ENCODE peak calls at places on chromosomes 11 and 22, in five cellular contexts. One of them, this sample, is unnamed.

GRCh38 chr22:23478175-23478574 is 101.9 kb downstream of the IGLL1 start:
- DNase-seq in stimulated activated effector memory CD8-positive, alpha-beta T cell treated with anti-CD3 and anti-CD28 coated beads, Interleukin-12 subunit alpha, Interleukin-12 subunit beta, amount 100 ng/mL, for 72 hours: no peak
- DNase-seq in tibial nerve: no peak
- DNase-seq in LHCN-M2: peak
- DNase-seq in HTR-8/SVneo: no peak
- DNase-seq in this sample: no peak

GRCh38 chr22:39205344-39206021 is 39.3 kb downstream of the PDGFB start:
- DNase-seq in HTR-8/SVneo: peak
- DNase-seq in stimulated activated effector memory CD8-positive, alpha-beta T cell treated with anti-CD3 and anti-CD28 coated beads, Interleukin-12 subunit alpha, Interleukin-12 subunit beta, amount 100 ng/mL, for 72 hours: peak
- DNase-seq in tibial nerve: no peak
- DNase-seq in LHCN-M2: peak
- DNase-seq in this sample: peak

GRCh38 chr11:8344346-8344745 is 80.7 kb upstream of the LMO1 start:
- DNase-seq in HTR-8/SVneo: no peak
- DNase-seq in LHCN-M2: no peak
- DNase-seq in stimulated activated effector memory CD8-positive, alpha-beta T cell treated with anti-CD3 and anti-CD28 coated beads, Interleukin-12 subunit alpha, Interleukin-12 subunit beta, amount 100 ng/mL, for 72 hours: no peak
- DNase-seq in tibial nerve: no peak
- DNase-seq in this sample: no peak

GRCh38 chr11:59555601-59556114 is 44.3 kb downstream of the OR4D9 start:
- DNase-seq in stimulated activated effector memory CD8-positive, alpha-beta T cell treated with anti-CD3 and anti-CD28 coated beads, Interleukin-12 subunit alpha, Interleukin-12 subunit beta, amount 100 ng/mL, for 72 hours: no peak
- DNase-seq in LHCN-M2: no peak
- DNase-seq in tibial nerve: no peak
- DNase-seq in HTR-8/SVneo: no peak
- DNase-seq in this sample: no peak

GRCh38 chr11:69321877-69322350 is 28.0 kb downstream of the MYEOV start:
- DNase-seq in tibial nerve: no peak
- DNase-seq in HTR-8/SVneo: no peak
- DNase-seq in stimulated activated effector memory CD8-positive, alpha-beta T cell treated with anti-CD3 and anti-CD28 coated beads, Interleukin-12 subunit alpha, Interleukin-12 subunit beta, amount 100 ng/mL, for 72 hours: no peak
- DNase-seq in LHCN-M2: peak
- DNase-seq in this sample: no peak

GRCh38 chr22:30047364-30047738 is 32.9 kb upstream of the HORMAD2 start:
- DNase-seq in tibial nerve: no peak
- DNase-seq in LHCN-M2: peak
- DNase-seq in HTR-8/SVneo: no peak
- DNase-seq in stimulated activated effector memory CD8-positive, alpha-beta T cell treated with anti-CD3 and anti-CD28 coated beads, Interleukin-12 subunit alpha, Interleukin-12 subunit beta, amount 100 ng/mL, for 72 hours: no peak
- DNase-seq in this sample: no peak

GRCh38 chr11:75816561-75817239 is 1.7 kb downstream of the UVRAG start:
- DNase-seq in tibial nerve: no peak
- DNase-seq in stimulated activated effector memory CD8-positive, alpha-beta T cell treated with anti-CD3 and anti-CD28 coated beads, Interleukin-12 subunit alpha, Interleukin-12 subunit beta, amount 100 ng/mL, for 72 hours: no peak
- DNase-seq in LHCN-M2: no peak
- DNase-seq in HTR-8/SVneo: no peak
- DNase-seq in this sample: no peak

GRCh38 chr22:48670317-48670716 is 1157.4 kb downstream of the BRD1 start:
- DNase-seq in LHCN-M2: no peak
- DNase-seq in tibial nerve: no peak
- DNase-seq in stimulated activated effector memory CD8-positive, alpha-beta T cell treated with anti-CD3 and anti-CD28 coated beads, Interleukin-12 subunit alpha, Interleukin-12 subunit beta, amount 100 ng/mL, for 72 hours: no peak
- DNase-seq in HTR-8/SVneo: no peak
- DNase-seq in this sample: no peak

GRCh38 chr11:10688401-10688800 is 5.2 kb downstream of the IRAG1 start:
- DNase-seq in LHCN-M2: no peak
- DNase-seq in stimulated activated effector memory CD8-positive, alpha-beta T cell treated with anti-CD3 and anti-CD28 coated beads, Interleukin-12 subunit alpha, Interleukin-12 subunit beta, amount 100 ng/mL, for 72 hours: no peak
- DNase-seq in tibial nerve: no peak
- DNase-seq in HTR-8/SVneo: no peak
- DNase-seq in this sample: no peak

GRCh38 chr11:121105851-121106250 is 4.8 kb downstream of the TECTA start:
- DNase-seq in stimulated activated effector memory CD8-positive, alpha-beta T cell treated with anti-CD3 and anti-CD28 coated beads, Interleukin-12 subunit alpha, Interleukin-12 subunit beta, amount 100 ng/mL, for 72 hours: no peak
- DNase-seq in HTR-8/SVneo: no peak
- DNase-seq in LHCN-M2: no peak
- DNase-seq in tibial nerve: no peak
- DNase-seq in this sample: no peak

GRCh38 chr11:103608566-103608965 is 427.9 kb upstream of the DDI1 start:
- DNase-seq in HTR-8/SVneo: no peak
- DNase-seq in LHCN-M2: peak
- DNase-seq in stimulated activated effector memory CD8-positive, alpha-beta T cell treated with anti-CD3 and anti-CD28 coated beads, Interleukin-12 subunit alpha, Interleukin-12 subunit beta, amount 100 ng/mL, for 72 hours: no peak
- DNase-seq in tibial nerve: no peak
- DNase-seq in this sample: no peak

GRCh38 chr11:29333993-29334780 is 682.6 kb downstream of the KCNA4 start:
- DNase-seq in tibial nerve: no peak
- DNase-seq in stimulated activated effector memory CD8-positive, alpha-beta T cell treated with anti-CD3 and anti-CD28 coated beads, Interleukin-12 subunit alpha, Interleukin-12 subunit beta, amount 100 ng/mL, for 72 hours: no peak
- DNase-seq in HTR-8/SVneo: peak
- DNase-seq in LHCN-M2: peak
- DNase-seq in this sample: peak

GRCh38 chr11:2789791-2790580 is 90.2 kb upstream of the KCNQ1OT1 start:
- DNase-seq in LHCN-M2: no peak
- DNase-seq in HTR-8/SVneo: no peak
- DNase-seq in stimulated activated effector memory CD8-positive, alpha-beta T cell treated with anti-CD3 and anti-CD28 coated beads, Interleukin-12 subunit alpha, Interleukin-12 subunit beta, amount 100 ng/mL, for 72 hours: no peak
- DNase-seq in tibial nerve: peak
- DNase-seq in this sample: no peak

GRCh38 chr11:71204294-71204693 is 48.1 kb downstream of the SHANK2 start:
- DNase-seq in tibial nerve: no peak
- DNase-seq in stimulated activated effector memory CD8-positive, alpha-beta T cell treated with anti-CD3 and anti-CD28 coated beads, Interleukin-12 subunit alpha, Interleukin-12 subunit beta, amount 100 ng/mL, for 72 hours: no peak
- DNase-seq in LHCN-M2: no peak
- DNase-seq in HTR-8/SVneo: no peak
- DNase-seq in this sample: no peak

GRCh38 chr11:74278721-74279148 is 32.7 kb downstream of the P4HA3 start:
- DNase-seq in HTR-8/SVneo: peak
- DNase-seq in LHCN-M2: peak
- DNase-seq in stimulated activated effector memory CD8-positive, alpha-beta T cell treated with anti-CD3 and anti-CD28 coated beads, Interleukin-12 subunit alpha, Interleukin-12 subunit beta, amount 100 ng/mL, for 72 hours: no peak
- DNase-seq in tibial nerve: no peak
- DNase-seq in this sample: no peak

GRCh38 chr22:46453829-46454220 is 83.6 kb downstream of the CELSR1 start:
- DNase-seq in LHCN-M2: no peak
- DNase-seq in HTR-8/SVneo: no peak
- DNase-seq in stimulated activated effector memory CD8-positive, alpha-beta T cell treated with anti-CD3 and anti-CD28 coated beads, Interleukin-12 subunit alpha, Interleukin-12 subunit beta, amount 100 ng/mL, for 72 hours: no peak
- DNase-seq in tibial nerve: no peak
- DNase-seq in this sample: no peak

GRCh38 chr11:111699579-111700156 is 66.5 kb downstream of the PPP2R1B start:
- DNase-seq in HTR-8/SVneo: no peak
- DNase-seq in LHCN-M2: no peak
- DNase-seq in tibial nerve: no peak
- DNase-seq in stimulated activated effector memory CD8-positive, alpha-beta T cell treated with anti-CD3 and anti-CD28 coated beads, Interleukin-12 subunit alpha, Interleukin-12 subunit beta, amount 100 ng/mL, for 72 hours: no peak
- DNase-seq in this sample: no peak

GRCh38 chr11:115606223-115607220 is 102.3 kb upstream of the CADM1 start:
- DNase-seq in HTR-8/SVneo: no peak
- DNase-seq in stimulated activated effector memory CD8-positive, alpha-beta T cell treated with anti-CD3 and anti-CD28 coated beads, Interleukin-12 subunit alpha, Interleukin-12 subunit beta, amount 100 ng/mL, for 72 hours: no peak
- DNase-seq in tibial nerve: no peak
- DNase-seq in LHCN-M2: no peak
- DNase-seq in this sample: peak

GRCh38 chr11:64787526-64788320 is 9.4 kb upstream of the SF1 start:
- DNase-seq in HTR-8/SVneo: peak
- DNase-seq in tibial nerve: no peak
- DNase-seq in LHCN-M2: peak
- DNase-seq in stimulated activated effector memory CD8-positive, alpha-beta T cell treated with anti-CD3 and anti-CD28 coated beads, Interleukin-12 subunit alpha, Interleukin-12 subunit beta, amount 100 ng/mL, for 72 hours: no peak
- DNase-seq in this sample: peak

GRCh38 chr22:42967933-42968332 is 47.0 kb downstream of the PACSIN2 start:
- DNase-seq in LHCN-M2: peak
- DNase-seq in tibial nerve: no peak
- DNase-seq in HTR-8/SVneo: no peak
- DNase-seq in stimulated activated effector memory CD8-positive, alpha-beta T cell treated with anti-CD3 and anti-CD28 coated beads, Interleukin-12 subunit alpha, Interleukin-12 subunit beta, amount 100 ng/mL, for 72 hours: no peak
- DNase-seq in this sample: no peak

GRCh38 chr11:69963533-69964246 is 114.4 kb upstream of the ANO1 start:
- DNase-seq in HTR-8/SVneo: no peak
- DNase-seq in tibial nerve: no peak
- DNase-seq in LHCN-M2: no peak
- DNase-seq in stimulated activated effector memory CD8-positive, alpha-beta T cell treated with anti-CD3 and anti-CD28 coated beads, Interleukin-12 subunit alpha, Interleukin-12 subunit beta, amount 100 ng/mL, for 72 hours: no peak
- DNase-seq in this sample: no peak

GRCh38 chr22:24695958-24696511 is 78.5 kb downstream of the PIWIL3 start:
- DNase-seq in stimulated activated effector memory CD8-positive, alpha-beta T cell treated with anti-CD3 and anti-CD28 coated beads, Interleukin-12 subunit alpha, Interleukin-12 subunit beta, amount 100 ng/mL, for 72 hours: no peak
- DNase-seq in tibial nerve: no peak
- DNase-seq in LHCN-M2: peak
- DNase-seq in HTR-8/SVneo: no peak
- DNase-seq in this sample: no peak

GRCh38 chr11:126277322-126277721 is 5.6 kb upstream of the TIRAP start:
- DNase-seq in LHCN-M2: no peak
- DNase-seq in HTR-8/SVneo: no peak
- DNase-seq in stimulated activated effector memory CD8-positive, alpha-beta T cell treated with anti-CD3 and anti-CD28 coated beads, Interleukin-12 subunit alpha, Interleukin-12 subunit beta, amount 100 ng/mL, for 72 hours: no peak
- DNase-seq in tibial nerve: no peak
- DNase-seq in this sample: no peak

GRCh38 chr11:118241191-118242098 is 10.7 kb downstream of the MPZL3 start:
- DNase-seq in HTR-8/SVneo: peak
- DNase-seq in tibial nerve: no peak
- DNase-seq in LHCN-M2: no peak
- DNase-seq in stimulated activated effector memory CD8-positive, alpha-beta T cell treated with anti-CD3 and anti-CD28 coated beads, Interleukin-12 subunit alpha, Interleukin-12 subunit beta, amount 100 ng/mL, for 72 hours: peak
- DNase-seq in this sample: no peak

GRCh38 chr11:17164361-17165246 is 43.2 kb downstream of the PIK3C2A start:
- DNase-seq in tibial nerve: no peak
- DNase-seq in HTR-8/SVneo: peak
- DNase-seq in LHCN-M2: peak
- DNase-seq in stimulated activated effector memory CD8-positive, alpha-beta T cell treated with anti-CD3 and anti-CD28 coated beads, Interleukin-12 subunit alpha, Interleukin-12 subunit beta, amount 100 ng/mL, for 72 hours: no peak
- DNase-seq in this sample: no peak

GRCh38 chr11:118206612-118207031 is 18.2 kb downstream of the JAML start:
- DNase-seq in tibial nerve: no peak
- DNase-seq in HTR-8/SVneo: no peak
- DNase-seq in LHCN-M2: no peak
- DNase-seq in stimulated activated effector memory CD8-positive, alpha-beta T cell treated with anti-CD3 and anti-CD28 coated beads, Interleukin-12 subunit alpha, Interleukin-12 subunit beta, amount 100 ng/mL, for 72 hours: no peak
- DNase-seq in this sample: no peak

This sample was measured in D341Med.